ENCODE peak calls at places on chromosomes 16 and 17, in six cellular contexts. O is T-helper 17 cell; D is neural progenitor cell; W is vagina; J is activated T-cell treated with anti-CD3 and anti-CD28 coated beads for 48 hours; S is CD8-positive, alpha-beta memory T cell. A is an unnamed sample.

GRCh38 chr16:346587-346986 is 5.9 kb downstream of the AXIN1 start:
- DNase-seq in O (no peak), D (peak), W (no peak), J (no peak), S (no peak), A (no peak)

GRCh38 chr16:24156777-24157176 is 99.4 kb upstream of the CACNG3 start:
- DNase-seq in O (no peak), D (no peak), W (no peak), J (no peak), S (no peak), A (no peak)

GRCh38 chr17:19464033-19465026 is 53.3 kb downstream of the RNF112 start:
- DNase-seq in O (no peak), D (no peak), W (no peak), J (no peak), S (no peak), A (no peak)

GRCh38 chr16:66842765-66843164 is 1.4 kb upstream of the CA7 start:
- DNase-seq in O (no peak), D (no peak), W (no peak), J (no peak), S (no peak), A (no peak)

GRCh38 chr16:64711596-64711995 is 410.3 kb downstream of the CDH11 start:
- DNase-seq in O (no peak), D (no peak), W (no peak), J (no peak), S (no peak), A (no peak)

GRCh38 chr17:876272-876671 is 94.1 kb downstream of the MRM3 start:
- DNase-seq in O (no peak), D (no peak), W (no peak), J (no peak), S (no peak), A (no peak)

GRCh38 chr16:87842209-87842869 is 27.0 kb downstream of the SLC7A5 start:
- DNase-seq in O (no peak), D (no peak), W (no peak), J (no peak), S (no peak), A (no peak)

GRCh38 chr17:5262417-5262816 is 19.7 kb upstream of the RABEP1 start:
- DNase-seq in O (no peak), D (no peak), W (no peak), J (no peak), S (no peak), A (no peak)

GRCh38 chr17:44758414-44759095 is at the start of gene ADAM11:
- DNase-seq in O (no peak), D (peak), W (no peak), J (no peak), S (no peak), A (peak)

GRCh38 chr17:77467513-77467912 is 326.7 kb downstream of the SEC14L1 start:
- DNase-seq in O (no peak), D (no peak), W (no peak), J (no peak), S (no peak), A (no peak)

GRCh38 chr17:9647014-9647413 is 1.7 kb downstream of the USP43 start:
- DNase-seq in O (no peak), D (peak), W (no peak), J (no peak), S (no peak), A (peak)

GRCh38 chr16:9077001-9077809 is 14.2 kb upstream of the HAPSTR1 start:
- DNase-seq in O (no peak), D (no peak), W (no peak), J (peak), S (no peak), A (no peak)

GRCh38 chr17:7351665-7352558 is at the start of gene KCTD11:
- DNase-seq in O (peak), D (peak), W (no peak), J (peak), S (peak), A (peak)

GRCh38 chr17:2962729-2963128 is 100.7 kb downstream of the OR1D5 start:
- DNase-seq in O (no peak), D (no peak), W (no peak), J (no peak), S (no peak), A (no peak)

GRCh38 chr17:31882571-31882970 is 18.9 kb downstream of the UTP6 start:
- DNase-seq in O (no peak), D (no peak), W (no peak), J (no peak), S (no peak), A (no peak)

GRCh38 chr16:765488-765865 is 4.9 kb downstream of the MSLN start:
- DNase-seq in O (no peak), D (no peak), W (no peak), J (no peak), S (no peak), A (no peak)

GRCh38 chr17:59454633-59455105 is 110.7 kb upstream of the DHX40 start:
- DNase-seq in O (no peak), D (no peak), W (no peak), J (no peak), S (no peak), A (no peak)

GRCh38 chr17:56185905-56186783 is 32.9 kb downstream of the ANKFN1 start:
- DNase-seq in O (no peak), D (no peak), W (no peak), J (no peak), S (no peak), A (no peak)

GRCh38 chr16:75103994-75104393 is 12.6 kb downstream of the LDHD start:
- DNase-seq in O (no peak), D (no peak), W (no peak), J (no peak), S (no peak), A (no peak)

GRCh38 chr16:46629331-46629843 is 8.2 kb upstream of the SHCBP1 start:
- DNase-seq in O (no peak), D (peak), W (no peak), J (no peak), S (no peak), A (no peak)

GRCh38 chr17:73247728-73248127 is 14.0 kb downstream of the CPSF4L start:
- DNase-seq in O (no peak), D (no peak), W (no peak), J (no peak), S (no peak), A (no peak)

GRCh38 chr17:60145006-60145935 is 4.5 kb upstream of the CA4 start:
- DNase-seq in O (no peak), D (peak), W (no peak), J (no peak), S (no peak), A (peak)

A was measured in retina.